ENCODE peak calls at places on chromosomes 11 and 22, in five cellular contexts. N is CD4-positive, alpha-beta memory T cell; I is astrocyte of the spinal cord; J is KBM-7; D is iPS DF 6.9. O is an unnamed sample.

GRCh38 chr22:29733362-29734322 is 13.8 kb downstream of the CABP7 start:
- DNase-seq in N (no peak), I (no peak), J (no peak), D (no peak), O (no peak)

GRCh38 chr11:77322506-77322905 is 21.0 kb upstream of the GDPD4 start:
- DNase-seq in N (no peak), I (peak), J (no peak), D (no peak), O (no peak)

GRCh38 chr11:127117231-127117671 is 116.7 kb upstream of the KIRREL3 start:
- DNase-seq in N (no peak), I (no peak), J (no peak), D (no peak), O (no peak)

GRCh38 chr22:42964994-42965699 is 49.8 kb downstream of the PACSIN2 start:
- DNase-seq in N (no peak), I (peak), J (peak), D (no peak), O (no peak)

GRCh38 chr11:86064236-86064803 is 4.6 kb downstream of the PICALM start:
- DNase-seq in N (no peak), I (no peak), J (no peak), D (no peak), O (no peak)

GRCh38 chr22:19223110-19223509 is 44.6 kb upstream of the SLC25A1 start:
- DNase-seq in N (no peak), I (no peak), J (no peak), D (no peak), O (no peak)

GRCh38 chr11:61532136-61533038 is 23.8 kb downstream of the LRRC10B start:
- DNase-seq in N (peak), I (no peak), J (peak), D (peak), O (peak)

GRCh38 chr11:1888811-1889526 is 2.7 kb downstream of the PRR33 start:
- DNase-seq in N (peak), I (no peak), J (peak), D (no peak), O (peak)

GRCh38 chr11:75784506-75784905 is 15.9 kb downstream of the DGAT2 start:
- DNase-seq in N (no peak), I (no peak), J (no peak), D (no peak), O (no peak)

GRCh38 chr22:30946354-30946753 is 22.2 kb downstream of the MORC2 start:
- DNase-seq in N (no peak), I (no peak), J (no peak), D (no peak), O (no peak)

GRCh38 chr22:23836281-23836680 is 2.5 kb downstream of the DERL3 start:
- DNase-seq in N (no peak), I (no peak), J (no peak), D (no peak), O (no peak)

GRCh38 chr11:35463211-35463810 is 44.0 kb upstream of the SLC1A2 start:
- DNase-seq in N (no peak), I (no peak), J (no peak), D (no peak), O (no peak)

GRCh38 chr11:127493330-127493729 is 492.8 kb upstream of the KIRREL3 start:
- DNase-seq in N (no peak), I (peak), J (peak), D (no peak), O (no peak)

GRCh38 chr11:131809203-131809948 is 439.0 kb downstream of the NTM start:
- DNase-seq in N (no peak), I (no peak), J (no peak), D (no peak), O (no peak)

GRCh38 chr22:45946805-45947600 is 30.0 kb downstream of the WNT7B start:
- DNase-seq in N (no peak), I (no peak), J (no peak), D (no peak), O (no peak)

GRCh38 chr11:83249972-83250593 is 36.1 kb downstream of the CCDC90B start:
- DNase-seq in N (peak), I (peak), J (peak), D (peak), O (peak)

GRCh38 chr11:64224891-64225607 is 937 bp downstream of the TRPT1 start:
- DNase-seq in N (no peak), I (no peak), J (no peak), D (no peak), O (no peak)

GRCh38 chr22:20219667-20220628 is 48.2 kb downstream of the RTN4R start:
- DNase-seq in N (no peak), I (no peak), J (peak), D (no peak), O (no peak)

GRCh38 chr22:25497269-25497668 is 67.2 kb upstream of the GRK3 start:
- DNase-seq in N (no peak), I (peak), J (no peak), D (no peak), O (no peak)

GRCh38 chr11:108859510-108859909 is 194.6 kb downstream of the DDX10 start:
- DNase-seq in N (no peak), I (peak), J (no peak), D (no peak), O (no peak)